ENCODE peak calls at places on chromosomes 11 and 22, in eight cellular contexts. Q, D, M, B, G, W, Z and J are unnamed samples.

GRCh38 chr11:44246726-44247125 is 63.2 kb downstream of the ALX4 start:
- DNase-seq in Q (no peak), D (no peak), M (no peak), B (no peak), G (no peak), W (no peak), Z (peak; percentile 64), J (no peak)

GRCh38 chr22:28208036-28208435 is 289.0 kb upstream of the PITPNB start:
- DNase-seq in Q (no peak), D (no peak), M (no peak), B (no peak), G (no peak), W (no peak), Z (no peak), J (no peak)

GRCh38 chr22:40156001-40156516 is 21.7 kb upstream of the TNRC6B start:
- DNase-seq in Q (peak; percentile 48), D (no peak), M (peak; percentile 58), B (no peak), G (no peak), W (peak; percentile 64), Z (peak; percentile 42), J (no peak)

GRCh38 chr11:19919050-19919561 is 206.5 kb downstream of the NAV2 start:
- DNase-seq in Q (no peak), D (no peak), M (peak; percentile 68), B (no peak), G (no peak), W (peak; percentile 58), Z (peak; percentile 96), J (no peak)

GRCh38 chr11:109291553-109291952 is 130.4 kb upstream of the C11orf87 start:
- DNase-seq in Q (no peak), D (no peak), M (no peak), B (no peak), G (no peak), W (no peak), Z (no peak), J (no peak)

GRCh38 chr11:36449566-36450390 is 60.3 kb downstream of the TRAF6 start:
- DNase-seq in Q (no peak), D (peak; percentile 20), M (no peak), B (no peak), G (peak; percentile 44), W (no peak), Z (no peak), J (no peak)

GRCh38 chr11:10328314-10329090 is 23.6 kb downstream of the ADM start:
- DNase-seq in Q (no peak), D (no peak), M (peak; percentile 63), B (no peak), G (no peak), W (no peak), Z (peak; percentile 85), J (no peak)

GRCh38 chr11:109978895-109979294 is 114.3 kb upstream of the ZC3H12C start:
- DNase-seq in Q (no peak), D (no peak), M (no peak), B (no peak), G (no peak), W (no peak), Z (no peak), J (no peak)

GRCh38 chr11:110763249-110764011 is 51.2 kb upstream of the ARHGAP20 start:
- DNase-seq in Q (no peak), D (no peak), M (peak; percentile 23), B (no peak), G (no peak), W (no peak), Z (peak; percentile 19), J (no peak)

GRCh38 chr11:14249121-14249963 is 109.6 kb downstream of the RRAS2 start:
- DNase-seq in Q (no peak), D (peak; percentile 74), M (peak; percentile 58), B (peak; percentile 43), G (peak; percentile 62), W (peak; percentile 54), Z (peak; percentile 46), J (peak; percentile 60)

GRCh38 chr11:10778217-10778970 is 27.3 kb downstream of the CTR9 start:
- DNase-seq in Q (no peak), D (no peak), M (peak; percentile 57), B (no peak), G (no peak), W (no peak), Z (peak; percentile 88), J (no peak)

GRCh38 chr11:13073119-13073981 is 64.2 kb downstream of the RASSF10 start:
- DNase-seq in Q (no peak), D (no peak), M (no peak), B (no peak), G (no peak), W (peak; percentile 85), Z (no peak), J (no peak)

GRCh38 chr11:32830796-32831195 is 1.1 kb downstream of the PRRG4 start:
- DNase-seq in Q (no peak), D (no peak), M (no peak), B (no peak), G (no peak), W (no peak), Z (no peak), J (no peak)

GRCh38 chr11:12224537-12224893 is 114.1 kb downstream of the MICAL2 start:
- DNase-seq in Q (no peak), D (no peak), M (peak; percentile 80), B (no peak), G (peak; percentile 44), W (no peak), Z (no peak), J (peak; percentile 59)

GRCh38 chr11:68047437-68048290 is 8.8 kb downstream of the TCIRG1 start:
- DNase-seq in Q (no peak), D (no peak), M (no peak), B (no peak), G (peak; percentile 32), W (no peak), Z (no peak), J (peak; percentile 33)

GRCh38 chr11:107799245-107799859 is 59.2 kb downstream of the SLC35F2 start:
- DNase-seq in Q (peak; percentile 87), D (peak; percentile 71), M (peak; percentile 81), B (peak; percentile 33), G (peak; percentile 67), W (peak; percentile 68), Z (peak; percentile 64), J (peak; percentile 72)

GRCh38 chr11:35362571-35362980 is 56.8 kb downstream of the SLC1A2 start:
- DNase-seq in Q (no peak), D (no peak), M (no peak), B (no peak), G (no peak), W (no peak), Z (peak; percentile 41), J (no peak)

GRCh38 chr11:59625703-59626102 is 10.1 kb upstream of the OSBP start:
- DNase-seq in Q (no peak), D (no peak), M (no peak), B (no peak), G (no peak), W (no peak), Z (no peak), J (no peak)

GRCh38 chr11:1934326-1935155 is 12.6 kb upstream of the MRPL23 start:
- DNase-seq in Q (peak; percentile 83), D (no peak), M (no peak), B (peak; percentile 6), G (peak; percentile 32), W (no peak), Z (no peak), J (no peak)

GRCh38 chr11:132125855-132126841 is 755.7 kb downstream of the NTM start:
- DNase-seq in Q (no peak), D (no peak), M (peak; percentile 10), B (no peak), G (peak; percentile 46), W (no peak), Z (no peak), J (peak; percentile 40)

GRCh38 chr11:58654908-58655296 is 32.4 kb downstream of the CNTF start:
- DNase-seq in Q (no peak), D (no peak), M (no peak), B (no peak), G (no peak), W (no peak), Z (no peak), J (peak; percentile 25)

DNA sequence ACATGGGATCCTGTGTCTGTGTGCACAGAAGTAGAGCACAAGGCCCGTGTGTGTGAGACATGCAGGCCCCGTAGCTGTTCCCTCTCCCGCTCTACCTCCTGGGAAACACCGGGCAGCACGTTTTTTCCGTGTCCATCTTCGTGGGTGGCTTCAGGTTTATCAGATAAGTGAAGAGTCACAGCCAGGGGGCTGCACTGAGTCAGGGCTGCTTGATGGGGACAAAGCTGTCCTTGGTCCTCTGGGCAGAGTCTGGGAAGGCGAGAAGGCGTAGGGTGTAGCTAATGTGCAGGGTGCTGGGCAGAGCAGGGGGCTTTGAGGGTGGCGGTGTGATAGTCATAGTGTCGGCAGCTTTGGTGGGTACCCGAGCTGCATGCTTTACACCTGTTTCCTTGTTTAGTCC is 23.7 kb downstream of the INCENP start:
- DNase-seq in Q (peak; percentile 64), D (no peak), M (no peak), B (peak; percentile 6), G (no peak), W (no peak), Z (no peak), J (no peak)
- TF ChIP-seq CTCF in Q (no peak), D (peak; percentile 13), M (no peak), B (no peak), G (no peak), W (no peak), Z (peak; percentile 11), J (no peak)

GRCh38 chr11:104846216-104846615 is 52.0 kb downstream of the CASP12 start:
- DNase-seq in Q (no peak), D (no peak), M (no peak), B (no peak), G (no peak), W (no peak), Z (no peak), J (no peak)
- TF ChIP-seq CTCF in Q (no peak), D (no peak), M (no peak), B (no peak), G (no peak), W (no peak), Z (no peak), J (no peak)

DNA sequence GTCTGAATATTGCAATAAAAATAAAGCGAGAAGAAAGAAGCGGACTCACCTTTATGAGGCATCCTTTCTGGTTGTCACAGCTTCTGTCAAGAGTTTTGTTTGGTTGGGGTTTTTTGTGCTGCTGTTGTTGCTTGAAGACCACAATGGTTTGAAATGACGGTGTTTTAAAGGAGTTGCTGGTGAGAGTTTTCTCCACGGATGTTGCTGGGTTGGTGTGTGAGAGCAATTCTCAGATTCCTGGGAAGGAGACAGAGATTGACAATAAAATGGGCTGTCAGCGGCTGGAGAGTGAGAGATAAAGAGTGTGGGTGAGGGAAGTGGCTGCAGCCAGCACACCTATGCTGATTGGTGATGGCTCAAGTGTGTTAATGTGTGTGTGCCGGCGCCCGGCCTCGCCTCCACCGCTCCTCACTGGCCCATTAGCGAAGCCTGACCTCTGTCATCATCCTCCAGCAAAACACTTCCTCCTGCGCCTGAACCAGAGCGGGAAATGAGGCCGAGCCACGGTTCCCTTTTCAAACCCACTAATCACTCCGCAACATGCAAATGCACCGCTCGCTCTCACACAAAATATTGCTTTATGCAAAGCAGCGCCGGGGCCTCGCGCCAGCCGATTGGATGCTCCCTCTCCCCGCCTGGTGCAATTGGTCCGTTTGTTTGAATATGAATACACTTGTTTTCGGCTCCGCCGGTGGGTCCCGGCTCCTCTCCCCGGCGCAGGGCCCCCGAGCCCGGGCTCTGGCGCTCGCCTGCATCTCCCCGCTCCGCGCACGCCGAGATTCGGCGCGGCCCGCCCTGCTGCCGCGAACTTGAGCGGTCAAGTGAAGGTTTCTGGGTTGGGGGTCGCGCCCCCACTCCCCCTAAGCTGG is at the start of gene PAX6:
- DNase-seq in Q (peak; percentile 83), D (no peak), M (peak; percentile 66), B (no peak), G (peak; percentile 85), W (peak; percentile 49), Z (no peak), J (peak; percentile 79)
- TF ChIP-seq CTCF in Q (no peak), D (no peak), M (no peak), B (no peak), G (no peak), W (no peak), Z (no peak), J (no peak)

GRCh38 chr11:9121397-9121796 is 30.0 kb upstream of the SCUBE2 start:
- DNase-seq in Q (peak; percentile 76), D (no peak), M (no peak), B (no peak), G (no peak), W (no peak), Z (no peak), J (no peak)
- TF ChIP-seq CTCF in Q (no peak), D (no peak), M (no peak), B (no peak), G (no peak), W (no peak), Z (no peak), J (no peak)